ENCODE peak calls at places on chromosomes 3 and 15, in six cellular contexts. B is breast epithelium; I is effector memory CD4-positive, alpha-beta T cell; G is psoas muscle; O is iPS DF 6.9; L is cardiac muscle cell. P is an unnamed sample.

GRCh38 chr3:132034097-132034485 is 723 bp downstream of the CPNE4 start:
- DNase-seq in L (no peak), O (no peak), G (no peak), I (no peak), B (no peak), P (no peak)

GRCh38 chr3:148136816-148137215 is 560.9 kb upstream of the AGTR1 start:
- DNase-seq in L (no peak), I (no peak), B (no peak), G (no peak), O (no peak), P (no peak)

GRCh38 chr3:14227866-14228265 is 49.2 kb downstream of the LSM3 start:
- DNase-seq in G (no peak), B (no peak), O (no peak), L (no peak), I (no peak), P (no peak)

GRCh38 chr3:151228291-151229125 is 25.5 kb upstream of the GPR171 start:
- DNase-seq in I (no peak), G (no peak), B (no peak), O (no peak), L (peak; percentile 60), P (peak; percentile 72)

GRCh38 chr3:40237892-40238571 is 71.5 kb upstream of the EIF1B start:
- DNase-seq in O (peak; percentile 18), B (no peak), I (no peak), G (no peak), L (peak; percentile 42), P (no peak)

GRCh38 chr15:29139540-29140459 is 129.8 kb downstream of the NSMCE3 start:
- DNase-seq in L (peak; percentile 56), B (peak; percentile 48), I (no peak), G (peak; percentile 19), O (no peak), P (peak; percentile 52)

GRCh38 chr3:14810070-14810732 is 8.6 kb upstream of the FGD5 start:
- DNase-seq in O (no peak), B (no peak), L (peak; percentile 59), I (no peak), G (peak; percentile 55), P (no peak)

GRCh38 chr3:126184465-126185000 is 4.1 kb upstream of the ALDH1L1 start:
- DNase-seq in G (no peak), I (no peak), O (no peak), B (no peak), L (no peak), P (no peak)

GRCh38 chr3:160403796-160404510 is 4.5 kb downstream of the SMC4 start:
- DNase-seq in I (no peak), O (no peak), G (no peak), L (peak; percentile 49), B (no peak), P (no peak)

DNA sequence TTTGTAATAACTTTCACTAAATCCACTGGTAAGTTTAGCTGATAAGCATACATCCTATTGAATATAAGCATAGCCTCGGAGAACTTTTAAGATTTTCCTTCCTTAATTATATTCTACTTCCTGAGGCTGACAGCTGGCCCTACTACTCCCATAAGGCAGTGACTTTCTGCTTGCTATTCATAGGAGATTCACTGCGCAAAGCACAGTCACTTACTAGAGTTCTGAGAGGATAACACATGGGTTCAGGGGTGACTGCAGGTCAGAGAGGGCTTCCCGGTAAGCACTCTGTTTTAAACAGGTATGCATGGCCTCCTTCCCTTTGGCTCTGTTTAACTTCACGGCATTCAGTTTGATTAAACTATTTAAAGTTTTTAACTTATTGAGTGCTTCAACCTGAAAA is 75.8 kb downstream of the FAIM start:
- DNase-seq in L (no peak), B (no peak), O (no peak), G (no peak), I (no peak), P (no peak)
- H3K4me1 ChIP-seq in L (peaks cover 17% of the 10 kb centered on the region), B (no peaks in the 10 kb centered on the region), O (no peaks in the 10 kb centered on the region), G (no peaks in the 10 kb centered on the region), I (no peaks in the 10 kb centered on the region), P (no peaks in the 10 kb centered on the region)

GRCh38 chr15:43796566-43796965 is 3.5 kb downstream of the SERINC4 start:
- DNase-seq in O (no peak), G (no peak), L (no peak), I (no peak), B (no peak), P (no peak)
- H3K4me1 ChIP-seq in O (peaks cover 17% of the 10 kb centered on the region), G (peaks cover 56% of the 10 kb centered on the region), L (peaks cover 27% of the 10 kb centered on the region), I (peaks cover 27% of the 10 kb centered on the region), B (peaks cover 11% of the 10 kb centered on the region), P (peaks cover 36% of the 10 kb centered on the region)

GRCh38 chr3:127676456-127676855 is 3.7 kb downstream of the ABTB1 start:
- DNase-seq in I (no peak), B (peak; percentile 43), L (no peak), G (no peak), O (no peak), P (no peak)
- H3K4me1 ChIP-seq in I (peaks cover 16% of the 10 kb centered on the region), B (peaks cover 3% of the 10 kb centered on the region), L (no peaks in the 10 kb centered on the region), G (peaks cover 21% of the 10 kb centered on the region), O (peaks cover 6% of the 10 kb centered on the region), P (peaks cover 20% of the 10 kb centered on the region)

GRCh38 chr15:90062023-90062728 is 40.1 kb downstream of the IDH2 start:
- DNase-seq in O (peak; percentile 72), G (no peak), L (peak; percentile 56), I (peak; percentile 38), B (peak; percentile 77), P (no peak)
- H3K4me1 ChIP-seq in O (peaks cover 29% of the 10 kb centered on the region), G (peaks cover 50% of the 10 kb centered on the region), L (peaks cover 49% of the 10 kb centered on the region), I (peaks cover 44% of the 10 kb centered on the region), B (no peaks in the 10 kb centered on the region), P (no peaks in the 10 kb centered on the region)

GRCh38 chr3:52536369-52537164 is at the start of gene UQCC5:
- DNase-seq in G (peak; percentile 98), B (peak; percentile 98), I (peak; percentile 96), O (peak; percentile 93), L (peak; percentile 99), P (peak; percentile 92)

GRCh38 chr3:52536112-52536368 is 365 bp upstream of the UQCC5 start:
- DNase-seq in G (no peak), L (no peak), O (no peak), I (no peak), B (no peak), P (no peak)

GRCh38 chr3:52537726-52538421 is 1.5 kb downstream of the UQCC5 start:
- DNase-seq in G (no peak), O (no peak), I (no peak), L (no peak), B (no peak), P (no peak)

GRCh38 chr3:52535411-52536111 is 844 bp upstream of the UQCC5 start:
- DNase-seq in I (no peak), O (no peak), B (no peak), L (no peak), G (no peak), P (no peak)

GRCh38 chr3:52537165-52537635 is 795 bp downstream of the UQCC5 start:
- DNase-seq in O (no peak), B (no peak), I (no peak), L (no peak), G (no peak), P (no peak)
- H3K4me1 ChIP-seq in O (peaks cover 6% of the 10 kb centered on the region), B (peaks cover 16% of the 10 kb centered on the region), I (peaks cover 32% of the 10 kb centered on the region), L (peaks cover 25% of the 10 kb centered on the region), G (peaks cover 33% of the 10 kb centered on the region), P (peaks cover 25% of the 10 kb centered on the region)

DNA sequence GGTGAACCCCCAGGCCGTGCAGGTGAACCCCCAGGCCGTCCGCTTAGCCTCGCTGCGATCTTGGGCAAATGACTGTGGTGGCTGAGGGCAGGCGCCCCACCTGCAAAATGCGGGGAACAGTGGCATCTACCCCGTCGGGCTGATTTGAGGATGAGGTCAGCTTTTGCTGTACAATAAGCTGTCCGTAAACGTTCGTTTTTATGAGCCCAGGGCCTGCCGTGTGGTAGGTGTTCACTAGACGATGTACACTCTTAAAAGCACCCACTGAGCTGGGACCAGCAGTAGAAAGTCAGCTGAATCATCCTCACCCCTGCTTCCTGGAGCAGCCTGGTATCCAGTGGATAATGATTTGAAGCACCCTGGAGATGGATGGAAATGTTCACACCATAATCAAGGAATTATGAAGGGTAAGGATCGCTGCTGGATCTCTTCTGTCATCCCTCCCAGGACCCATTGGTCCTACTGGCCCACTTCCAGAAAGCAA is 943 bp upstream of the PCSK6 start:
- DNase-seq in O (no peak), G (no peak), I (no peak), B (no peak), L (no peak), P (no peak)
- H3K4me1 ChIP-seq in O (peaks cover 2% of the 10 kb centered on the region), G (peaks cover 9% of the 10 kb centered on the region), I (peaks cover 2% of the 10 kb centered on the region), B (no peaks in the 10 kb centered on the region), L (no peaks in the 10 kb centered on the region), P (peaks cover 7% of the 10 kb centered on the region)

GRCh38 chr15:98734472-98735284 is 86.3 kb downstream of the IGF1R start:
- DNase-seq in G (no peak), B (no peak), L (peak; percentile 43), I (no peak), O (no peak), P (no peak)
- H3K4me1 ChIP-seq in G (peaks cover 59% of the 10 kb centered on the region), B (peaks cover 4% of the 10 kb centered on the region), L (peaks cover 22% of the 10 kb centered on the region), I (peaks cover 4% of the 10 kb centered on the region), O (peaks cover 15% of the 10 kb centered on the region), P (peaks cover 49% of the 10 kb centered on the region)

GRCh38 chr3:124059580-124059979 is 67.7 kb upstream of the ROPN1 start:
- DNase-seq in B (no peak), G (no peak), L (peak; percentile 62), I (no peak), O (no peak), P (no peak)
- H3K4me1 ChIP-seq in B (peaks cover 6% of the 10 kb centered on the region), G (peaks cover 11% of the 10 kb centered on the region), L (peaks cover 45% of the 10 kb centered on the region), I (no peaks in the 10 kb centered on the region), O (no peaks in the 10 kb centered on the region), P (peaks cover 5% of the 10 kb centered on the region)

GRCh38 chr3:171339606-171340005 is 120.6 kb downstream of the TNIK start:
- DNase-seq in I (no peak), G (no peak), O (no peak), L (no peak), B (peak; percentile 64), P (no peak)
- H3K4me1 ChIP-seq in I (no peaks in the 10 kb centered on the region), G (peaks cover 30% of the 10 kb centered on the region), O (no peaks in the 10 kb centered on the region), L (peaks cover 2% of the 10 kb centered on the region), B (no peaks in the 10 kb centered on the region), P (no peaks in the 10 kb centered on the region)

DNA sequence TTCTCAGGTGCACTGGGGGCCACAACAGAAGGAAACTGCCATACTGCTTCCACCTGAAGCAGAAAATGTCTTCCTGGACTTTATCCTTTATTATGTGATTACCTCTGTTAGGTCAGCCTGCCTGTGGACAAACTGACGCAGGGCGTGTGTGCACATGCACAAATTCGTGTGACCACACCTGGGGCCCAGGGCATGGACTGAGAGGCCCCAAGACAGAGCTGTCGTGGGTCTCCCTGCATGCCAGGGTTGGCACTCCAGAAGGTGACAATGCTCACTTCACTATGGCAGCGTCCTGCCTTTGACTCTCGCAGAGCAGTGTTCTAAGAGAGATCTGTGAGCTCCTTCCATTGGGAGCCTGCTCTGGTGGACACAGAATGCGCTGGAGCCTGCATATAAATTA is 34.5 kb downstream of the CCDC12 start:
- DNase-seq in G (no peak), O (no peak), B (no peak), I (no peak), L (no peak), P (no peak)
- H3K4me1 ChIP-seq in G (peaks cover 76% of the 10 kb centered on the region), O (peaks cover 4% of the 10 kb centered on the region), B (no peaks in the 10 kb centered on the region), I (peaks cover 28% of the 10 kb centered on the region), L (peaks cover 74% of the 10 kb centered on the region), P (peaks cover 20% of the 10 kb centered on the region)